ENCODE peak calls at places on chromosomes 16 and 17, in nine cellular contexts. E, U, S, P, T, N, Z, J and F are unnamed samples.

GRCh38 chr16:81170824-81171223 is 67.7 kb upstream of the BCO1 start:
- DNase-seq in E (no peak), U (no peak), S (no peak), P (no peak), T (no peak), N (no peak), Z (no peak), J (no peak), F (no peak)

GRCh38 chr17:29181226-29181625 is 1.0 kb upstream of the MYO18A start:
- DNase-seq in E (no peak), U (no peak), S (no peak), P (no peak), T (no peak), N (no peak), Z (no peak), J (no peak), F (no peak)

GRCh38 chr16:79912592-79913310 is 312.2 kb upstream of the MAF start:
- DNase-seq in E (peak), U (no peak), S (no peak), P (no peak), T (no peak), N (no peak), Z (no peak), J (no peak), F (no peak)

GRCh38 chr17:45052052-45052772 is 780 bp upstream of the DCAKD start:
- DNase-seq in E (peak), U (peak), S (peak), P (peak), T (no peak), N (no peak), Z (peak), J (no peak), F (peak)

GRCh38 chr16:77414752-77415231 is 20.0 kb downstream of the ADAMTS18 start:
- DNase-seq in E (peak), U (no peak), S (no peak), P (no peak), T (no peak), N (peak), Z (no peak), J (no peak), F (no peak)

GRCh38 chr16:1781758-1782407 is 488 bp downstream of the SPSB3 start:
- DNase-seq in E (peak), U (no peak), S (peak), P (no peak), T (no peak), N (no peak), Z (peak), J (no peak), F (peak)

GRCh38 chr16:30720694-30721093 is 21.7 kb downstream of the SRCAP start:
- DNase-seq in E (no peak), U (no peak), S (no peak), P (no peak), T (no peak), N (no peak), Z (no peak), J (no peak), F (no peak)

GRCh38 chr17:37488009-37488604 is 1.6 kb upstream of the DUSP14 start:
- DNase-seq in E (peak), U (no peak), S (no peak), P (no peak), T (no peak), N (peak), Z (no peak), J (peak), F (no peak)

GRCh38 chr16:55056585-55057520 is 126.2 kb downstream of the IRX5 start:
- DNase-seq in E (no peak), U (no peak), S (no peak), P (peak), T (no peak), N (no peak), Z (no peak), J (peak), F (peak)

GRCh38 chr17:67148352-67148751 is 96.6 kb downstream of the HELZ start:
- DNase-seq in E (no peak), U (no peak), S (no peak), P (no peak), T (no peak), N (no peak), Z (no peak), J (no peak), F (no peak)

GRCh38 chr17:21021208-21021803 is 21.5 kb downstream of the USP22 start:
- DNase-seq in E (no peak), U (no peak), S (no peak), P (no peak), T (no peak), N (no peak), Z (no peak), J (no peak), F (no peak)

GRCh38 chr17:74780443-74781238 is 4.5 kb upstream of the NAT9 start:
- DNase-seq in E (no peak), U (peak), S (peak), P (no peak), T (no peak), N (no peak), Z (no peak), J (no peak), F (peak)

GRCh38 chr16:1448536-1449116 is 4.3 kb upstream of the CCDC154 start:
- DNase-seq in E (no peak), U (no peak), S (no peak), P (no peak), T (no peak), N (no peak), Z (no peak), J (no peak), F (no peak)

GRCh38 chr16:66751135-66751991 is at the start of gene DYNC1LI2:
- DNase-seq in E (peak), U (peak), S (peak), P (peak), T (peak), N (peak), Z (peak), J (peak), F (peak)

GRCh38 chr17:20022701-20023100 is 13.5 kb downstream of the SPECC1 start:
- DNase-seq in E (no peak), U (no peak), S (no peak), P (no peak), T (no peak), N (no peak), Z (no peak), J (no peak), F (no peak)

GRCh38 chr16:27365142-27366089 is 36.6 kb upstream of the IL21R start:
- DNase-seq in E (peak), U (no peak), S (no peak), P (no peak), T (no peak), N (peak), Z (no peak), J (no peak), F (no peak)